ENCODE peak calls at places on chromosomes 3 and 15, in ten cellular contexts. U, K, T, Y, M, F, Z, R, W and H are unnamed samples.
A peak's percentile ranks its signal among the peaks of the same experiment; 100 is the strongest.

GRCh38 chr15:83061680-83062079 is 5.4 kb downstream of the BTBD1 start:
- DNase-seq in R (no peak), U (no peak), W (no peak), Y (no peak), T (no peak), K (no peak), F (no peak), M (no peak), Z (no peak), H (peak; percentile 17)

GRCh38 chr3:170614214-170614966 is 28.5 kb upstream of the SLC7A14 start:
- DNase-seq in T (peak; percentile 71), U (no peak), W (no peak), Z (no peak), M (no peak), R (no peak), K (peak; percentile 49), Y (peak; percentile 50), F (peak; percentile 29), H (peak; percentile 91)

GRCh38 chr3:65005481-65005880 is 317.7 kb upstream of the ADAMTS9 start:
- DNase-seq in Z (no peak), M (no peak), T (no peak), F (no peak), W (no peak), Y (no peak), R (no peak), U (no peak), K (no peak), H (peak; percentile 17)

GRCh38 chr15:101293122-101293521 is 1.9 kb downstream of the SNRPA1 start:
- DNase-seq in M (no peak), T (no peak), W (peak; percentile 51), Z (no peak), Y (no peak), F (no peak), R (no peak), K (no peak), U (no peak), H (no peak)

GRCh38 chr3:57896691-57897090 is 111.5 kb upstream of the FLNB start:
- DNase-seq in T (no peak), U (no peak), M (peak; percentile 1), Z (no peak), Y (no peak), K (no peak), F (no peak), W (no peak), R (no peak), H (no peak)

GRCh38 chr15:42085721-42086120 is 8.6 kb downstream of the PLA2G4D start:
- DNase-seq in K (no peak), Z (no peak), T (no peak), Y (no peak), R (no peak), M (no peak), U (no peak), F (no peak), W (no peak), H (no peak)

GRCh38 chr3:25532763-25533162 is 104.7 kb downstream of the RARB start:
- DNase-seq in W (peak; percentile 60), R (no peak), F (peak; percentile 27), M (no peak), U (no peak), T (no peak), K (no peak), Y (no peak), Z (no peak), H (no peak)

GRCh38 chr15:48622227-48622626 is 23.3 kb downstream of the FBN1 start:
- DNase-seq in F (no peak), R (no peak), Y (no peak), Z (no peak), T (no peak), W (no peak), K (no peak), U (no peak), M (no peak), H (peak; percentile 39)

GRCh38 chr3:132735589-132735988 is 13.4 kb upstream of the NPHP3 start:
- DNase-seq in Z (no peak), W (no peak), M (no peak), F (no peak), T (no peak), Y (no peak), R (no peak), K (no peak), U (no peak), H (no peak)

GRCh38 chr3:31968927-31969418 is 12.1 kb downstream of the OSBPL10 start:
- DNase-seq in Y (peak; percentile 77), M (no peak), K (no peak), T (peak; percentile 92), W (no peak), F (no peak), Z (no peak), R (no peak), U (no peak), H (peak; percentile 87)

GRCh38 chr15:91953432-91953831 is 99.9 kb downstream of the SLCO3A1 start:
- DNase-seq in Y (no peak), M (no peak), R (no peak), T (no peak), U (no peak), W (no peak), Z (no peak), K (no peak), F (no peak), H (no peak)

GRCh38 chr3:141860086-141860669 is 16.3 kb upstream of the ATP1B3 start:
- DNase-seq in Z (no peak), W (no peak), M (no peak), T (no peak), F (no peak), U (no peak), K (no peak), Y (no peak), R (no peak), H (no peak)

GRCh38 chr3:9630550-9631139 is 18.7 kb upstream of the MTMR14 start:
- DNase-seq in U (no peak), W (no peak), T (no peak), R (no peak), F (no peak), M (no peak), Z (no peak), K (no peak), Y (no peak), H (no peak)

GRCh38 chr3:169744332-169745054 is 20.4 kb downstream of the TERC start:
- DNase-seq in K (no peak), M (no peak), F (no peak), R (no peak), T (peak; percentile 37), W (no peak), U (no peak), Y (no peak), Z (no peak), H (no peak)

GRCh38 chr3:38247366-38248035 is 18.1 kb upstream of the SLC22A13 start:
- DNase-seq in Y (peak; percentile 54), W (no peak), M (no peak), T (peak; percentile 42), Z (no peak), U (no peak), R (no peak), F (no peak), K (no peak), H (peak; percentile 92)